ENCODE peak calls at places on chromosomes 13 and 19, in four cellular contexts. M is RWPE1, V is endothelial cell, G is mesendoderm. K is an unnamed sample.

GRCh38 chr19:22332924-22333323 is 46.7 kb downstream of the ZNF729 start:
- DNase-seq in M (no peak), V (no peak), G (no peak), K (no peak)

GRCh38 chr19:56105090-56105701 is 15.9 kb downstream of the ZNF787 start:
- DNase-seq in M (no peak), V (peak; percentile 79), G (peak; percentile 86), K (no peak)

GRCh38 chr13:40580566-40581276 is 85.7 kb downstream of the FOXO1 start:
- DNase-seq in M (no peak), V (no peak), G (no peak), K (no peak)

GRCh38 chr13:106104281-106104901 is 431.1 kb downstream of the EFNB2 start:
- DNase-seq in M (peak; percentile 85), V (no peak), G (peak; percentile 65), K (no peak)

GRCh38 chr13:23806874-23807522 is 82.2 kb downstream of the MIPEP start:
- DNase-seq in M (no peak), V (no peak), G (no peak), K (no peak)

GRCh38 chr19:46634045-46634655 is 1.9 kb downstream of the GNG8 start:
- DNase-seq in M (peak; percentile 96), V (peak; percentile 85), G (peak; percentile 95), K (no peak)

GRCh38 chr13:50512602-50513527 is 330.6 kb downstream of the DLEU7 start:
- DNase-seq in M (no peak), V (no peak), G (no peak), K (no peak)

GRCh38 chr13:113369189-113369588 is 5.3 kb upstream of the GRTP1 start:
- DNase-seq in M (no peak), V (no peak), G (no peak), K (no peak)

GRCh38 chr19:49442354-49442753 is 1.0 kb upstream of the SLC17A7 start:
- DNase-seq in M (no peak), V (no peak), G (no peak), K (no peak)

GRCh38 chr13:95204231-95204765 is 97.0 kb downstream of the ABCC4 start:
- DNase-seq in M (no peak), V (no peak), G (no peak), K (no peak)

GRCh38 chr19:17339088-17339741 is 1.9 kb downstream of the GTPBP3 start:
- DNase-seq in M (peak; percentile 36), V (no peak), G (peak; percentile 44), K (no peak)

GRCh38 chr13:32081591-32081990 is 50.0 kb downstream of the FRY start:
- DNase-seq in M (no peak), V (no peak), G (no peak), K (no peak)

GRCh38 chr19:1520203-1520780 is 3.6 kb upstream of the PLK5 start:
- DNase-seq in M (no peak), V (no peak), G (no peak), K (no peak)

GRCh38 chr13:99931462-99931861 is 40.1 kb downstream of the ZIC5 start:
- DNase-seq in M (no peak), V (no peak), G (no peak), K (no peak)

GRCh38 chr13:28532226-28533048 is 37.5 kb upstream of the FLT1 start:
- DNase-seq in M (no peak), V (peak; percentile 83), G (peak; percentile 44), K (no peak)

GRCh38 chr13:23667750-23668149 is 97.5 kb downstream of the TNFRSF19 start:
- DNase-seq in M (no peak), V (no peak), G (peak; percentile 42), K (no peak)

GRCh38 chr13:67395577-67395976 is 165.4 kb upstream of the PCDH9 start:
- DNase-seq in M (no peak), V (no peak), G (no peak), K (no peak)

GRCh38 chr19:54418030-54418929 is 3.0 kb downstream of the TTYH1 start:
- DNase-seq in M (no peak), V (no peak), G (peak; percentile 43), K (no peak)

GRCh38 chr19:11984986-11985385 is 20.1 kb downstream of the ZNF763 start:
- DNase-seq in M (no peak), V (no peak), G (peak; percentile 77), K (no peak)

GRCh38 chr13:24505256-24505655 is 7.3 kb downstream of the PARP4 start:
- DNase-seq in M (no peak), V (no peak), G (no peak), K (no peak)

GRCh38 chr19:55447421-55448174 is 4.5 kb upstream of the SHISA7 start:
- DNase-seq in M (peak; percentile 67), V (no peak), G (peak; percentile 62), K (no peak)

GRCh38 chr19:30890033-30890432 is 459.2 kb downstream of the TSHZ3 start:
- DNase-seq in M (no peak), V (no peak), G (no peak), K (no peak)

GRCh38 chr19:21843081-21843480 is 7.1 kb upstream of the ZNF43 start:
- DNase-seq in M (no peak), V (no peak), G (no peak), K (no peak)

GRCh38 chr19:31436121-31436776 is 87.0 kb upstream of the TSHZ3 start:
- DNase-seq in M (no peak), V (no peak), G (no peak), K (no peak)

GRCh38 chr13:27406178-27406939 is 18.1 kb upstream of the GTF3A start:
- DNase-seq in M (peak; percentile 47), V (peak; percentile 17), G (peak; percentile 39), K (no peak)

GRCh38 chr19:3760871-3761361 is 576 bp downstream of the APBA3 start:
- DNase-seq in M (no peak), V (no peak), G (peak; percentile 14), K (no peak)

GRCh38 chr13:30413842-30414241 is 8.5 kb upstream of the UBE2L5 start:
- DNase-seq in M (no peak), V (no peak), G (no peak), K (no peak)

GRCh38 chr19:38264486-38265212 is at the start of gene SPINT2:
- DNase-seq in M (peak; percentile 34), V (peak; percentile 67), G (peak; percentile 91), K (no peak)

GRCh38 chr19:6246174-6247006 is 33.4 kb downstream of the MLLT1 start:
- DNase-seq in M (no peak), V (no peak), G (no peak), K (no peak)

K was measured in SIG-M5.